ENCODE peak calls at places on chromosomes 5 and 9, in four cellular contexts. W is K562, N is GM12891, C is GM12878. B is an unnamed sample.

GRCh38 chr5:160312139-160312959 is at the start of gene CCNJL:
- DNase-seq in C (no peak), N (peak; percentile 62), W (peak; percentile 64), B (no peak)

GRCh38 chr5:10678236-10678635 is 82.8 kb downstream of the DAP start:
- DNase-seq in C (no peak), N (no peak), W (no peak), B (no peak)

GRCh38 chr5:10046681-10047080 is 203.0 kb downstream of the ATPSCKMT start:
- DNase-seq in N (no peak), C (no peak), W (no peak), B (no peak)

GRCh38 chr9:82513242-82513750 is 524.7 kb downstream of the SPATA31D1 start:
- DNase-seq in C (no peak), W (no peak), N (no peak), B (no peak)

GRCh38 chr5:157729858-157730257 is 1.4 kb upstream of the THG1L start:
- DNase-seq in N (no peak), W (no peak), C (peak; percentile 83), B (no peak)

GRCh38 chr9:22158275-22158674 is 149.2 kb upstream of the CDKN2B start:
- DNase-seq in C (no peak), W (no peak), N (no peak), B (no peak)

GRCh38 chr9:91750343-91750742 is 199.7 kb downstream of the ROR2 start:
- DNase-seq in C (no peak), W (no peak), N (no peak), B (no peak)

GRCh38 chr5:100840364-100840763 is 62.7 kb downstream of the ST8SIA4 start:
- DNase-seq in W (no peak), N (no peak), C (peak; percentile 81), B (no peak)

GRCh38 chr9:105475302-105475701 is 27.5 kb downstream of the FSD1L start:
- DNase-seq in C (no peak), N (no peak), W (no peak), B (no peak)

GRCh38 chr5:9627541-9627940 is 2.6 kb downstream of the TAS2R1 start:
- DNase-seq in N (no peak), C (no peak), W (no peak), B (no peak)

GRCh38 chr9:2142212-2142611 is 127.1 kb downstream of the SMARCA2 start:
- DNase-seq in N (no peak), C (no peak), W (no peak), B (no peak)

GRCh38 chr5:141762790-141763368 is 80.8 kb upstream of the ARAP3 start:
- DNase-seq in W (no peak), C (no peak), N (no peak), B (no peak)

GRCh38 chr5:137226081-137226480 is 273.0 kb downstream of the SPOCK1 start:
- DNase-seq in W (no peak), C (no peak), N (no peak), B (no peak)

GRCh38 chr5:64790210-64790609 is 21.5 kb downstream of the CWC27 start:
- DNase-seq in N (no peak), C (no peak), W (no peak), B (no peak)

GRCh38 chr9:81609782-81610738 is 79.3 kb downstream of the TLE1 start:
- DNase-seq in C (no peak), N (no peak), W (no peak), B (peak; percentile 2)

GRCh38 chr5:142492781-142493281 is 168.0 kb upstream of the SPRY4 start:
- DNase-seq in N (no peak), W (no peak), C (no peak), B (no peak)

GRCh38 chr9:114059047-114059803 is 18.9 kb downstream of the AMBP start:
- DNase-seq in W (no peak), C (no peak), N (no peak), B (no peak)
- TF ChIP-seq POLR2AphosphoS5 in W (no peak), C (no peak), N (no peak), B (no peak)

DNA sequence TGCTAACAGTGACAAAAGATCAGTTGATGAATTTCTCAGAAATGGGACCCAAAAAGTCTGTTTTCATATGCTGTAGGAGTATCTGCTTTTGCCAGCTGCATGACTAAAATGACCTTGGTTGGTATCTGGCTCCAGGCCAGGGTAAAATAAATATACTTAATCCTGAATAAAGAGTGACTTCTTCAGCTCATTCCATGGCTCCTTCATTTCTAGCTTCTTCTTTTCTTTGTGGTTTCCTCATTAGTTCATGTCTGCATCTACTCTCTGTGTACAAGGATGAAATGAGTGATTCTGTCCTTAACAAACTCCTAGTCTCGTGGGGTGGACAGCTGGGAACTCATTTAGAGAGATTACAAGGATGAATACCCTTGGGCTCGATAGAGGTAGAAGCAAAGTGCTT is 36.0 kb downstream of the RCL1 start:
- DNase-seq in N (no peak), C (no peak), W (no peak), B (no peak)
- TF ChIP-seq SPI1 in N (no peak), C (no peak), W (no peak), B (no peak)

DNA sequence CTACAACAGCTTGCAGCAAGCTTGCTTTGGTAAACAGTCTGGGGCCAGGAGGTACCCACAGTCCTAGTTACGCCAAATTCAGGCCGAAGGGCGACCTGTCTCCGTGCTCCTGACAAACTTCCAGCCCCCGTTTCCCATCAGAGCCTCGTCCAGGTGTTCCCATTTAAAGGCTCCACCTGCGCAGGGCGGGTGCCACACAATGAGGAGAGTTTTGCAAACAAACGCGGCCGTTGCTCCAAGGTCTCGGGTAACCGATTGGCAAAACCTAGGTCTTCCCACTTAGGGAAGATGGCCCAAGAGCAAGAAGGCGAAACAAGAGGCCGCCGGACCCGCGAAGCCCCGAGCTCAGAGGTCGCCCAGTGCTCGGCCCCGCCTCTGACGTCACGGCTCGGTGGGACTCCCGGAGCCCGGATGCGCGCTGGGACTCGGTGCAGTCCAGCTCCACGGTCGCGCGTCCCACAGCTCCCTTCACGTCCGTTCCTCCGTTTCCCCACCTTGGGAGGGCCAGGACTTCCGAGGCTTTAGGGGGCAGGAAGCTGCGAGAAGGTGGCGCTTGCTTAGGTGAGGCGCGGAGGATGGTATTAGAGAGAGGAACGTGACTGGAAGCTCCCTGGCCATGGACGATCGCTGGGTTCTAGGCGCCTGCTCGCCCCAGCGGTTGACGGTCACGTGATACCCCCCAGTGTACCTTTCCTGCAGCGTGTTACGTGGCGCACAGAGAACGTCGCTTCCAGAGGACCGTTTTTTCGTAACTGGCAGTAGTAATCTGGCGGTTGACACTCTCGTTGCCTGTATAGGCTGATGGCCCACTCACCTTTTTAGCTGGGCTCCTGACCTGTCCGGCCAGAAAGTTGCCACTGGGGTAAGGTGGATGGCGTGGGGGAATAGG is 41.8 kb upstream of the KDM4C start:
- DNase-seq in N (no peak), W (no peak), C (peak; percentile 76), B (peak; percentile 33)
- TF ChIP-seq POLR2AphosphoS5 in N (peak; percentile 67), W (no peak), C (peak; percentile 90), B (no peak)

GRCh38 chr9:94951591-94952115 is 225.2 kb downstream of the AOPEP start:
- DNase-seq in N (no peak), W (no peak), C (no peak), B (no peak)

GRCh38 chr9:94948567-94949235 is 222.2 kb downstream of the AOPEP start:
- DNase-seq in C (no peak), W (no peak), N (no peak), B (no peak)

GRCh38 chr9:94950733-94951590 is 224.5 kb downstream of the AOPEP start:
- DNase-seq in W (no peak), C (no peak), N (no peak), B (no peak)

GRCh38 chr9:94949330-94949729 is 222.8 kb downstream of the AOPEP start:
- DNase-seq in W (no peak), C (no peak), N (no peak), B (no peak)

GRCh38 chr9:94950040-94950732 is 223.7 kb downstream of the AOPEP start:
- DNase-seq in N (no peak), W (no peak), C (no peak), B (no peak)
- TF ChIP-seq SPI1 in N (no peak), W (no peak), C (no peak), B (no peak)

GRCh38 chr9:132546148-132547051 is 36.0 kb upstream of the BARHL1 start:
- DNase-seq in N (peak; percentile 36), W (peak; percentile 55), C (no peak), B (no peak)
- TF ChIP-seq POLR2AphosphoS5 in N (no peak), W (no peak), C (no peak), B (no peak)

GRCh38 chr5:96045888-96046287 is 84.2 kb upstream of the ELL2 start:
- DNase-seq in N (no peak), C (no peak), W (no peak), B (no peak)
- TF ChIP-seq SPI1 in N (no peak), C (no peak), W (no peak), B (no peak)

GRCh38 chr5:151213803-151214613 is 9.9 kb downstream of the CCDC69 start:
- DNase-seq in N (peak; percentile 66), C (peak; percentile 93), W (peak; percentile 80), B (peak; percentile 83)
- TF ChIP-seq POLR2AphosphoS5 in N (peak; percentile 94), C (peak; percentile 98), W (peak; percentile 21), B (peak; percentile 68)

GRCh38 chr9:135803441-135803840 is 101.5 kb downstream of the KCNT1 start:
- DNase-seq in N (no peak), W (no peak), C (no peak), B (no peak)
- TF ChIP-seq SPI1 in N (no peak), W (no peak), C (no peak), B (no peak)

B was measured in HL-60.